ENCODE peak calls at places on chromosomes 2 and 18, in nine cellular contexts. U, N, H, L, S, X, W, I and M are unnamed samples.

GRCh38 chr2:176763871-176764404 is 448.7 kb upstream of the HNRNPA3 start:
- DNase-seq in U (peak), N (peak), H (no peak), L (peak), S (no peak), X (no peak), W (no peak), I (no peak), M (peak)

GRCh38 chr2:120525056-120526046 is 179.4 kb downstream of the INHBB start:
- DNase-seq in U (peak), N (no peak), H (no peak), L (no peak), S (no peak), X (no peak), W (no peak), I (no peak), M (no peak)

GRCh38 chr2:233326500-233326899 is 18.9 kb downstream of the SAG start:
- DNase-seq in U (no peak), N (no peak), H (no peak), L (no peak), S (no peak), X (no peak), W (no peak), I (no peak), M (no peak)

GRCh38 chr18:60895181-60895580 is 438.0 kb upstream of the CDH20 start:
- DNase-seq in U (no peak), N (no peak), H (no peak), L (no peak), S (no peak), X (no peak), W (no peak), I (no peak), M (no peak)

GRCh38 chr2:64210816-64211215 is 66.6 kb upstream of the PELI1 start:
- DNase-seq in U (no peak), N (no peak), H (no peak), L (no peak), S (no peak), X (no peak), W (no peak), I (no peak), M (no peak)

GRCh38 chr2:239294571-239295054 is 106.2 kb downstream of the HDAC4 start:
- DNase-seq in U (no peak), N (no peak), H (no peak), L (no peak), S (no peak), X (no peak), W (no peak), I (no peak), M (no peak)

GRCh38 chr2:74091391-74091790 is 56.3 kb downstream of the BOLA3 start:
- DNase-seq in U (no peak), N (no peak), H (no peak), L (no peak), S (no peak), X (no peak), W (no peak), I (no peak), M (no peak)

GRCh38 chr18:50009772-50010171 is 185.2 kb downstream of the MYO5B start:
- DNase-seq in U (peak), N (peak), H (no peak), L (peak), S (peak), X (peak), W (peak), I (peak), M (peak)

GRCh38 chr2:138602166-138602460 is 100.5 kb downstream of the SPOPL start:
- DNase-seq in U (no peak), N (no peak), H (no peak), L (no peak), S (no peak), X (no peak), W (no peak), I (no peak), M (no peak)

GRCh38 chr2:168913495-168913894 is 12.4 kb downstream of the G6PC2 start:
- DNase-seq in U (no peak), N (no peak), H (no peak), L (no peak), S (no peak), X (no peak), W (no peak), I (no peak), M (no peak)

GRCh38 chr2:40115894-40116293 is 336.0 kb downstream of the SLC8A1 start:
- DNase-seq in U (no peak), N (no peak), H (no peak), L (no peak), S (no peak), X (no peak), W (no peak), I (no peak), M (no peak)

GRCh38 chr2:25115902-25116301 is 52.5 kb downstream of the POMC start:
- DNase-seq in U (no peak), N (no peak), H (no peak), L (no peak), S (peak), X (no peak), W (no peak), I (no peak), M (no peak)

GRCh38 chr2:236614566-236614965 is 44.9 kb downstream of the ACKR3 start:
- DNase-seq in U (no peak), N (no peak), H (no peak), L (no peak), S (no peak), X (no peak), W (no peak), I (no peak), M (no peak)

GRCh38 chr2:20016346-20016745 is 3.9 kb upstream of the MATN3 start:
- DNase-seq in U (peak), N (no peak), H (no peak), L (no peak), S (no peak), X (no peak), W (no peak), I (no peak), M (no peak)

GRCh38 chr2:170716851-170717598 is 1.9 kb downstream of the SP5 start:
- DNase-seq in U (peak), N (peak), H (no peak), L (no peak), S (peak), X (no peak), W (no peak), I (no peak), M (peak)

GRCh38 chr2:65320042-65320711 is 92.5 kb downstream of the ACTR2 start:
- DNase-seq in U (peak), N (peak), H (no peak), L (peak), S (peak), X (no peak), W (no peak), I (no peak), M (no peak)

GRCh38 chr2:3459185-3460015 is 59.9 kb downstream of the ADI1 start:
- DNase-seq in U (peak), N (peak), H (no peak), L (no peak), S (no peak), X (no peak), W (no peak), I (no peak), M (peak)

GRCh38 chr2:202870431-202871160 is 970 bp downstream of the ICA1L start:
- DNase-seq in U (peak), N (peak), H (no peak), L (peak), S (peak), X (peak), W (peak), I (peak), M (peak)

GRCh38 chr2:148914463-148914862 is 39.4 kb downstream of the KIF5C start:
- DNase-seq in U (no peak), N (no peak), H (no peak), L (no peak), S (no peak), X (no peak), W (no peak), I (no peak), M (no peak)

GRCh38 chr18:45806226-45806625 is 19.2 kb upstream of the SIGLEC15 start:
- DNase-seq in U (no peak), N (no peak), H (no peak), L (no peak), S (peak), X (no peak), W (no peak), I (no peak), M (no peak)

GRCh38 chr18:55912071-55912470 is 324.1 kb upstream of the TCF4 start:
- DNase-seq in U (no peak), N (no peak), H (no peak), L (no peak), S (no peak), X (no peak), W (no peak), I (no peak), M (no peak)

GRCh38 chr2:67502346-67503065 is 105.4 kb downstream of the ETAA1 start:
- DNase-seq in U (no peak), N (no peak), H (no peak), L (no peak), S (peak), X (no peak), W (no peak), I (no peak), M (no peak)

GRCh38 chr2:156562136-156562535 is 126.0 kb downstream of the GPD2 start:
- DNase-seq in U (no peak), N (no peak), H (no peak), L (no peak), S (no peak), X (no peak), W (no peak), I (no peak), M (no peak)

GRCh38 chr2:110747522-110748488 is 15.4 kb downstream of the ACOXL start:
- DNase-seq in U (no peak), N (no peak), H (no peak), L (no peak), S (no peak), X (no peak), W (no peak), I (no peak), M (no peak)

GRCh38 chr2:30706534-30707303 is 100.5 kb downstream of the CAPN13 start:
- DNase-seq in U (peak), N (peak), H (no peak), L (peak), S (peak), X (peak), W (peak), I (peak), M (peak)

GRCh38 chr18:57801379-57802165 is 1.5 kb downstream of the ATP8B1 start:
- DNase-seq in U (peak), N (no peak), H (no peak), L (no peak), S (no peak), X (no peak), W (no peak), I (no peak), M (peak)

GRCh38 chr2:13652531-13653313 is 936.0 kb downstream of the TRIB2 start:
- DNase-seq in U (no peak), N (peak), H (no peak), L (peak), S (peak), X (no peak), W (no peak), I (no peak), M (no peak)